ENCODE peak calls at places on chromosomes 3 and 15, in seven cellular contexts. G, T, L, R, X, N and I are unnamed samples.
A peak's percentile ranks its signal among the peaks of the same experiment; 100 is the strongest.

GRCh38 chr15:62711691-62712454 is 330.7 kb upstream of the TPM1 start:
- DNase-seq in T (no peak), N (no peak), X (no peak), L (no peak), R (no peak), G (no peak), I (peak; percentile 7)

GRCh38 chr3:72960812-72961518 is 35.6 kb upstream of the PPP4R2 start:
- DNase-seq in X (no peak), T (peak; percentile 46), R (no peak), L (peak; percentile 49), N (peak; percentile 56), G (peak; percentile 29), I (no peak)

GRCh38 chr15:63019539-63020109 is 22.9 kb upstream of the TPM1 start:
- DNase-seq in N (no peak), T (peak; percentile 61), R (peak; percentile 69), L (no peak), X (no peak), G (no peak), I (peak; percentile 30)

GRCh38 chr3:172154768-172155649 is 115.6 kb downstream of the FNDC3B start:
- DNase-seq in R (no peak), X (no peak), N (no peak), L (no peak), G (peak; percentile 56), T (no peak), I (no peak)

GRCh38 chr15:65660927-65661326 is 39.2 kb downstream of the SLC24A1 start:
- DNase-seq in G (no peak), L (no peak), T (no peak), R (no peak), X (no peak), N (no peak), I (no peak)

GRCh38 chr15:91469627-91470567 is 369.8 kb downstream of the SV2B start:
- DNase-seq in R (peak; percentile 29), L (peak; percentile 24), N (peak; percentile 58), X (no peak), G (peak; percentile 19), T (no peak), I (no peak)

GRCh38 chr15:63928185-63928852 is 94.6 kb upstream of the HERC1 start:
- DNase-seq in G (no peak), T (no peak), L (no peak), N (no peak), X (no peak), R (no peak), I (no peak)

GRCh38 chr15:43255376-43255775 is 11.4 kb downstream of the TGM5 start:
- DNase-seq in R (no peak), G (no peak), L (no peak), X (no peak), T (no peak), N (no peak), I (no peak)

GRCh38 chr3:96428097-96428496 is 386.3 kb upstream of the EPHA6 start:
- DNase-seq in R (no peak), X (no peak), N (no peak), T (no peak), L (no peak), G (no peak), I (no peak)

GRCh38 chr3:123310741-123311140 is 109.0 kb downstream of the SEC22A start:
- DNase-seq in L (no peak), X (no peak), R (no peak), G (no peak), T (no peak), N (peak; percentile 27), I (no peak)

GRCh38 chr15:66472176-66472999 is 25.2 kb downstream of the SNAPC5 start:
- DNase-seq in G (peak; percentile 11), N (no peak), L (no peak), X (peak; percentile 29), R (no peak), T (no peak), I (no peak)

GRCh38 chr3:128011140-128011539 is 41.1 kb upstream of the SEC61A1 start:
- DNase-seq in L (peak; percentile 83), R (peak; percentile 72), N (peak; percentile 67), G (peak; percentile 58), T (no peak), X (no peak), I (peak; percentile 42)

GRCh38 chr3:178072931-178073330 is 463.3 kb upstream of the KCNMB2 start:
- DNase-seq in T (no peak), R (no peak), X (no peak), L (no peak), G (no peak), N (no peak), I (no peak)

GRCh38 chr15:66294932-66295235 is 1.5 kb downstream of the DIS3L start:
- DNase-seq in R (no peak), X (no peak), L (no peak), G (no peak), N (no peak), T (no peak), I (peak; percentile 16)

GRCh38 chr3:59940690-59941089 is 890.9 kb upstream of the CFAP20DC start:
- DNase-seq in R (no peak), G (no peak), N (no peak), L (no peak), T (no peak), X (no peak), I (no peak)

GRCh38 chr3:97911459-97911858 is 60.8 kb downstream of the RIOX2 start:
- DNase-seq in N (no peak), X (no peak), L (no peak), R (no peak), T (no peak), G (no peak), I (no peak)

GRCh38 chr3:150158974-150159625 is 188.4 kb upstream of the PFN2 start:
- DNase-seq in L (no peak), R (no peak), G (no peak), X (no peak), N (no peak), T (no peak), I (no peak)

GRCh38 chr3:186806173-186807055 is at the start of gene RFC4:
- DNase-seq in T (peak; percentile 85), N (peak; percentile 93), L (peak; percentile 88), G (peak; percentile 91), R (peak; percentile 91), X (peak; percentile 83), I (peak; percentile 87)
- TF ChIP-seq POLR2A in T (peak; percentile 42), N (peak; percentile 53), L (peak; percentile 9), G (peak; percentile 57), R (no peak), X (peak; percentile 34), I (peak; percentile 75)

DNA sequence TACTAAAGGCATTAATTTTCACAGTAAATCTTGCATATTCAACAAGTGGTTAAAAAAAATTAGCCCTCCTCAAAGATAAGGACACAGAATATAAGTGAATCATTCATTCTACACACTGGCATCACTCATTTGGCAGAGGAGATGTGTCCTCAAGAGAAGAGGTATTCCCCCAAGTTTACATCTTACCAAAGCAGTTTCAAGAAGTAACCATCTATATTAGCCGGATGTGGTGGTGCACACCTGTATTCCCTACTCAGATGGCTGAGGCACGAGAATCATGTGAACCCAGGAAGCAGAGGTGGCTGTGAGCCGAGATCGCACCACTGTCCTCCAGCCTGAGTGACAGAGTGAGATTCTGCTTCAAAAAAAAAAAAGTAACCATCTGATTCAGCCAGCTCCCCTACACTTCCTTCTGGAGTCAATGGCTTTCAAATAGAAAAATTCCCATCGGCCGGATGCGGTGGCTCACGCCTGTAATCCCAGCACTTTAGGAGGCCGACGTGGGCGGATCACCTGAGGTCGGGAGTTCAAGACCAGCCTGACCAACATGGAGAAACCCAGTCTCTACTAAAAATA is 15.4 kb downstream of the RAF1 start:
- DNase-seq in X (no peak), L (no peak), G (peak; percentile 25), N (no peak), R (no peak), T (no peak), I (no peak)
- TF ChIP-seq POLR2A in X (no peak), L (no peak), G (no peak), N (no peak), R (no peak), T (no peak), I (no peak)

GRCh38 chr15:101277038-101277822 is at the start of gene SELENOS:
- DNase-seq in N (peak; percentile 98), L (peak; percentile 92), R (peak; percentile 95), X (peak; percentile 95), G (peak; percentile 96), T (peak; percentile 89), I (peak; percentile 69)
- TF ChIP-seq POLR2A in N (peak; percentile 98), L (peak; percentile 91), R (no peak), X (peak; percentile 96), G (peak; percentile 90), T (peak; percentile 96), I (peak; percentile 60)

GRCh38 chr3:23945903-23946751 is 1.0 kb downstream of the NR1D2 start:
- DNase-seq in G (peak; percentile 99), R (peak; percentile 99), N (peak; percentile 99), L (peak; percentile 97), T (peak; percentile 97), X (peak; percentile 100), I (peak; percentile 85)
- TF ChIP-seq POLR2A in G (peak; percentile 77), R (peak; percentile 15), N (no peak), L (peak; percentile 75), T (peak; percentile 78), X (peak; percentile 68), I (no peak)

GRCh38 chr3:45704544-45704943 is 15.3 kb downstream of the SACM1L start:
- DNase-seq in L (no peak), X (no peak), T (no peak), G (no peak), R (no peak), N (no peak), I (no peak)
- TF ChIP-seq POLR2A in L (no peak), X (no peak), T (no peak), G (no peak), R (no peak), N (no peak), I (no peak)